ENCODE peak calls at places on chromosomes 2 and 18, in five cellular contexts. B is sigmoid colon, Y is stomach, H is H1, G is vagina. O is an unnamed sample.

GRCh38 chr2:37189452-37190153 is 1.1 kb upstream of the SULT6B1 start:
- DNase-seq in B (no peak), Y (no peak), H (peak; percentile 69), G (no peak), O (no peak)

GRCh38 chr2:41489638-41490037 is 558.2 kb upstream of the PKDCC start:
- DNase-seq in B (no peak), Y (no peak), H (no peak), G (no peak), O (no peak)

GRCh38 chr2:56741601-56742102 is 557.9 kb downstream of the CCDC85A start:
- DNase-seq in B (no peak), Y (no peak), H (no peak), G (no peak), O (no peak)

GRCh38 chr2:23350792-23351355 is 34.1 kb upstream of the KLHL29 start:
- DNase-seq in B (no peak), Y (no peak), H (no peak), G (no peak), O (no peak)

GRCh38 chr2:155525194-155525593 is 807.3 kb downstream of the NR4A2 start:
- DNase-seq in B (no peak), Y (no peak), H (no peak), G (no peak), O (no peak)

GRCh38 chr2:66565291-66565690 is 130.4 kb downstream of the MEIS1 start:
- DNase-seq in B (no peak), Y (no peak), H (no peak), G (no peak), O (no peak)

GRCh38 chr18:79480171-79480981 is 84.6 kb downstream of the NFATC1 start:
- DNase-seq in B (peak; percentile 63), Y (no peak), H (no peak), G (no peak), O (no peak)

GRCh38 chr2:187593098-187593497 is 38.9 kb upstream of the TFPI start:
- DNase-seq in B (no peak), Y (no peak), H (no peak), G (no peak), O (no peak)

GRCh38 chr2:238106698-238107524 is 6.8 kb downstream of the ESPNL start:
- DNase-seq in B (peak; percentile 64), Y (peak; percentile 46), H (no peak), G (no peak), O (no peak)

GRCh38 chr18:48124857-48125626 is 194.6 kb upstream of the SMAD2 start:
- DNase-seq in B (no peak), Y (no peak), H (no peak), G (no peak), O (no peak)

GRCh38 chr18:2704541-2704940 is 49.0 kb downstream of the SMCHD1 start:
- DNase-seq in B (no peak), Y (no peak), H (no peak), G (no peak), O (no peak)

GRCh38 chr2:215793747-215794595 is 219.4 kb downstream of the MREG start:
- DNase-seq in B (no peak), Y (peak; percentile 59), H (no peak), G (no peak), O (no peak)

GRCh38 chr2:11869423-11869991 is 123.1 kb downstream of the LPIN1 start:
- DNase-seq in B (no peak), Y (no peak), H (no peak), G (peak; percentile 67), O (no peak)

GRCh38 chr2:118865106-118865505 is 17.7 kb upstream of the EN1 start:
- DNase-seq in B (no peak), Y (no peak), H (no peak), G (no peak), O (no peak)

GRCh38 chr18:4653418-4653817 is 198.3 kb upstream of the DLGAP1 start:
- DNase-seq in B (no peak), Y (no peak), H (no peak), G (no peak), O (no peak)

GRCh38 chr18:73264562-73264921 is 396.8 kb upstream of the NETO1 start:
- DNase-seq in B (no peak), Y (no peak), H (no peak), G (no peak), O (no peak)

GRCh38 chr2:222722327-222722946 is 51.0 kb downstream of the MOGAT1 start:
- DNase-seq in B (no peak), Y (no peak), H (no peak), G (no peak), O (peak; percentile 86)

GRCh38 chr2:60884795-60885194 is 3.4 kb downstream of the REL start:
- DNase-seq in B (no peak), Y (no peak), H (no peak), G (no peak), O (no peak)

GRCh38 chr2:69119104-69119503 is 106.1 kb downstream of the ANTXR1 start:
- DNase-seq in B (peak; percentile 68), Y (no peak), H (no peak), G (no peak), O (no peak)

GRCh38 chr18:58823385-58823784 is 41.3 kb upstream of the ZNF532 start:
- DNase-seq in B (no peak), Y (no peak), H (no peak), G (no peak), O (no peak)

GRCh38 chr2:62334440-62335058 is 138.6 kb downstream of the B3GNT2 start:
- DNase-seq in B (no peak), Y (no peak), H (no peak), G (no peak), O (no peak)
- TF ChIP-seq POLR2AphosphoS5 in B (no peak), Y (no peak), H (no peak), G (no peak), O (no peak)

GRCh38 chr2:210429403-210430137 is 47.0 kb downstream of the LANCL1 start:
- DNase-seq in B (no peak), Y (no peak), H (no peak), G (no peak), O (no peak)

GRCh38 chr2:210432633-210433032 is 43.9 kb downstream of the LANCL1 start:
- DNase-seq in B (no peak), Y (no peak), H (no peak), G (no peak), O (no peak)

GRCh38 chr2:210428415-210429179 is 48.0 kb downstream of the LANCL1 start:
- DNase-seq in B (no peak), Y (no peak), H (no peak), G (no peak), O (no peak)
- H3K9me3 ChIP-seq in B (no peaks in the 10 kb centered on the region), Y (no peaks in the 10 kb centered on the region), H (peaks cover 20% of the 10 kb centered on the region), G (no peaks in the 10 kb centered on the region), O (no peaks in the 10 kb centered on the region)

DNA sequence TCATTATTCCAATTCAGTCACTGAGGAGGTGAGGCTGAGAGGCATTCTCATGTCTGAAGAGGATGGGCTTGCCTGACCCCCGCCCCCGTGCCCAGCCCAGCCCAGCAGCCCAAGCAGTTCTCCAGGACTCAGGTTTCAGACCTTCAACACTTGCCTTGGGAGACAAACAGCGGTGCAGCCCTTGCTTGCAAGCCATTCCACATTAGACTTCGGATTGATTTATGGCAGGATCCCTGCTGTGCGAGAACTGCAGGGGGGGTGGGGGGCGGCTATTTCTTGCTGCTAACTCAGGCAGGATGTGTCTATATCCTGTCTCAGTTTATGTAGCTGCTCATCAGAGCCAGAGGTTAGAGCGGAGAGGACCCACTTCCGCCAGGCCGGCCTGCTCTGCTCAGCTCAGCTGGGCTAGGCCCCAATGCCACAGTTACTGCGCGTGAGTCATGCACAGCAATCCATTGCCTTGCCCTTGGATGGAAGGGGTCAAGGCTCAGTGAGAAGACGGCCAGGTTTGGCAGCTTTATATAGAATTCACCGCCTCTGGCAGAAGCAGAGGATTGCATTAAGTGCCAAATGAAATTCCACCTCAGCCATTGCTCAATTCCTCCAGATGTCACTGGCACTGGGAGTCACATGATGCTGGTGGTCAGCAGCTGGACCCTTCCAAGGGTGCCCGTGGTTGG is 1.8 kb downstream of the GYPC start:
- DNase-seq in B (peak; percentile 94), Y (peak; percentile 66), H (peak; percentile 38), G (peak; percentile 94), O (no peak)
- TF ChIP-seq POLR2AphosphoS5 in B (peak; percentile 71), Y (peak; percentile 84), H (no peak), G (no peak), O (no peak)

DNA sequence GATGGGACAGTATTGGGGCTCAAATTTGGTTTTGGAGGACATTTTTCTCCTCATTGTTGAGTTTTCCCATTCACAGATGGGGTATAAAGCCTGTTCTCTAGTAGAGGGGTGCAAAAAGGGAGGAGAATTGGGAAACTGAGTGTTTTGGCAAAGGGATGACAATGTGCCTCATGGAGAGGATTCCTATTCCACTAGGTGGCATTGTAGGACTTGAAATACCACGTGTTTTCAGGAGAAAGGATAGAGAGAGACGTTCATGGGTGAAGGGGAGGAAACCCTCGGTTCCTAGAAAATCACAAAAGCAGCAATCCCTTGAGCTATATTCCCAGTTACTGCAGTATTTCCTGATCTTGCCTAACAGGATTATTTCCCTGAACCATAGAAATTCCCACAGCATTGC is 113.7 kb upstream of the SRD5A2 start:
- DNase-seq in B (no peak), Y (no peak), H (no peak), G (no peak), O (no peak)
- H3K9me3 ChIP-seq in B (peaks cover 14% of the 10 kb centered on the region), Y (peaks cover 25% of the 10 kb centered on the region), H (peaks cover 76% of the 10 kb centered on the region), G (peaks cover 19% of the 10 kb centered on the region), O (peaks cover 10% of the 10 kb centered on the region)

GRCh38 chr2:10072656-10073480 is 7.3 kb downstream of the CYS1 start:
- DNase-seq in B (peak; percentile 94), Y (peak; percentile 86), H (peak; percentile 43), G (no peak), O (peak; percentile 66)
- TF ChIP-seq POLR2AphosphoS5 in B (peak; percentile 47), Y (no peak), H (no peak), G (peak; percentile 32), O (no peak)